ENCODE peak calls at places on chromosomes 3 and 15, in six cellular contexts. K is aorta; D is cardiac fibroblast; V is activated T-cell treated with anti-CD3 and anti-CD28 coated beads, Interleukin-2, amount 50 U/mL, for 72 hours; N is suprapubic skin; R is pancreas. S is an unnamed sample.

GRCh38 chr3:48623851-48624547 is 2.4 kb upstream of the TMEM89 start:
- DNase-seq in R (no peak), D (no peak), N (no peak), V (no peak), K (no peak), S (no peak)

GRCh38 chr3:107775958-107776357 is 253.2 kb downstream of the BBX start:
- DNase-seq in K (no peak), N (no peak), D (no peak), R (no peak), V (no peak), S (no peak)

GRCh38 chr15:70375586-70375985 is 277.9 kb upstream of the TLE3 start:
- DNase-seq in K (no peak), R (no peak), V (no peak), N (no peak), D (no peak), S (no peak)

GRCh38 chr3:137768361-137769320 is 4.5 kb downstream of the SOX14 start:
- DNase-seq in D (no peak), K (no peak), R (peak), N (no peak), V (no peak), S (no peak)

GRCh38 chr15:26772588-26773484 is at the start of gene GABRB3:
- DNase-seq in V (no peak), D (peak), R (peak), N (no peak), K (peak), S (no peak)

GRCh38 chr3:25218362-25218761 is 209.7 kb upstream of the RARB start:
- DNase-seq in D (no peak), N (no peak), K (no peak), V (no peak), R (no peak), S (no peak)

GRCh38 chr3:87410110-87410509 is 133.7 kb upstream of the POU1F1 start:
- DNase-seq in N (no peak), R (no peak), V (no peak), K (no peak), D (no peak), S (no peak)

GRCh38 chr3:120147072-120147871 is 53.0 kb upstream of the GSK3B start:
- DNase-seq in N (no peak), V (peak), K (no peak), D (no peak), R (no peak), S (peak)

GRCh38 chr3:46368569-46368968 is 2.2 kb upstream of the CCR5 start:
- DNase-seq in N (no peak), V (peak), D (peak), R (no peak), K (peak), S (peak)

GRCh38 chr15:71125831-71126453 is 10.7 kb downstream of the THSD4 start:
- DNase-seq in N (no peak), D (no peak), V (no peak), R (no peak), K (no peak), S (no peak)

GRCh38 chr3:127096256-127097008 is 96.5 kb upstream of the PRR23E start:
- DNase-seq in D (no peak), R (peak), V (no peak), N (no peak), K (no peak), S (peak)